ENCODE peak calls at places on chromosomes 4 and X, in five cellular contexts. A is fibroblast of gingiva; D is NCI-H526; J is activated naive CD4-positive, alpha-beta T cell; P is H54. W is an unnamed sample.

GRCh38 chr4:183503497-183504063 is 1.3 kb upstream of the ING2 start:
- DNase-seq in A (no peak), D (no peak), J (peak), P (peak), W (no peak)

GRCh38 chrX:43564953-43565352 is 91.1 kb upstream of the MAOA start:
- DNase-seq in A (no peak), D (no peak), J (no peak), P (no peak), W (no peak)

GRCh38 chr4:74623041-74623440 is 171.3 kb downstream of the BTC start:
- DNase-seq in A (peak), D (peak), J (no peak), P (no peak), W (no peak)

GRCh38 chr4:78168029-78168428 is 110.9 kb downstream of the FRAS1 start:
- DNase-seq in A (no peak), D (no peak), J (no peak), P (no peak), W (no peak)

GRCh38 chr4:24747234-24747975 is 48.0 kb upstream of the SOD3 start:
- DNase-seq in A (no peak), D (no peak), J (no peak), P (no peak), W (no peak)

GRCh38 chr4:24164054-24164453 is 274.2 kb upstream of the PPARGC1A start:
- DNase-seq in A (no peak), D (no peak), J (no peak), P (no peak), W (no peak)

GRCh38 chr4:10333942-10334341 is 123.3 kb downstream of the ZNF518B start:
- DNase-seq in A (no peak), D (no peak), J (no peak), P (no peak), W (no peak)

GRCh38 chr4:156193116-156193515 is 239.4 kb upstream of the CTSO start:
- DNase-seq in A (no peak), D (no peak), J (no peak), P (no peak), W (no peak)

GRCh38 chr4:134308910-134309309 is 107.3 kb upstream of the PABPC4L start:
- DNase-seq in A (no peak), D (no peak), J (no peak), P (no peak), W (no peak)

GRCh38 chr4:5371415-5372190 is 320.3 kb downstream of the STK32B start:
- DNase-seq in A (no peak), D (no peak), J (no peak), P (no peak), W (no peak)

GRCh38 chr4:140046573-140046972 is 107.4 kb downstream of the MAML3 start:
- DNase-seq in A (no peak), D (no peak), J (no peak), P (no peak), W (no peak)

GRCh38 chr4:98285676-98286075 is 24.5 kb downstream of the RAP1GDS1 start:
- DNase-seq in A (no peak), D (no peak), J (no peak), P (no peak), W (no peak)

GRCh38 chrX:154444001-154444754 is at the start of gene FAM50A:
- DNase-seq in A (peak), D (peak), J (peak), P (peak), W (peak)

GRCh38 chr4:54217642-54218486 is 11.2 kb upstream of the PDGFRA start:
- DNase-seq in A (peak), D (peak), J (peak), P (peak), W (peak)

GRCh38 chr4:124018383-124019317 is 622.1 kb downstream of the SPRY1 start:
- DNase-seq in A (peak), D (no peak), J (no peak), P (peak), W (peak)

GRCh38 chr4:22410645-22411247 is 105.1 kb downstream of the ADGRA3 start:
- DNase-seq in A (peak), D (peak), J (no peak), P (no peak), W (no peak)

GRCh38 chr4:120830204-120830603 is 92.3 kb downstream of the PRDM5 start:
- DNase-seq in A (peak), D (no peak), J (no peak), P (no peak), W (no peak)

GRCh38 chr4:26288308-26288982 is 32.4 kb upstream of the RBPJ start:
- DNase-seq in A (peak), D (no peak), J (no peak), P (peak), W (no peak)

GRCh38 chrX:121103381-121103780 is 56.0 kb downstream of the GLUD2 start:
- DNase-seq in A (peak), D (no peak), J (no peak), P (no peak), W (no peak)

GRCh38 chr4:116585240-116585639 is 500.1 kb downstream of the TRAM1L1 start:
- DNase-seq in A (no peak), D (no peak), J (no peak), P (no peak), W (no peak)

GRCh38 chr4:41611124-41611838 is 73.3 kb downstream of the LIMCH1 start:
- DNase-seq in A (no peak), D (no peak), J (no peak), P (no peak), W (no peak)

GRCh38 chr4:53501561-53501960 is 89.7 kb downstream of the LNX1 start:
- DNase-seq in A (peak), D (no peak), J (no peak), P (no peak), W (no peak)

GRCh38 chr4:89160806-89161205 is 49.5 kb downstream of the TIGD2 start:
- DNase-seq in A (no peak), D (no peak), J (no peak), P (no peak), W (no peak)

GRCh38 chr4:13705521-13706035 is 78.1 kb upstream of the BOD1L1 start:
- DNase-seq in A (peak), D (no peak), J (no peak), P (peak), W (peak)

GRCh38 chrX:40474205-40474626 is 106.6 kb upstream of the ATP6AP2 start:
- DNase-seq in A (no peak), D (peak), J (no peak), P (no peak), W (peak)

GRCh38 chr4:3801931-3802550 is 35.9 kb downstream of the ADRA2C start:
- DNase-seq in A (no peak), D (no peak), J (no peak), P (no peak), W (no peak)

GRCh38 chrX:40694833-40695232 is 40.5 kb downstream of the MED14 start:
- DNase-seq in A (no peak), D (no peak), J (no peak), P (no peak), W (no peak)

GRCh38 chrX:29581223-29581622 is 634.1 kb upstream of the MAGEB2 start:
- DNase-seq in A (no peak), D (no peak), J (no peak), P (no peak), W (no peak)